ENCODE peak calls at places on chromosome 21, in ten cellular contexts. C is activated CD4-positive, alpha-beta T cell treated with anti-CD3 and anti-CD28 coated beads, Interleukin-2, amount 50 U/mL, for 24 hours; J is activated CD4-positive, CD25-positive, alpha-beta regulatory T cell; R is NCI-H1930; G is T-cell; M is heart right ventricle; T is iPS-NIHi11; X is HS-27A; V is Caco-2; F is ELF-1. W is an unnamed sample.

GRCh38 chr21:43645414-43645891 is 13.8 kb downstream of the HSF2BP start:
- DNase-seq in C (no peak), J (no peak), R (no peak), G (no peak), M (no peak), T (peak), X (no peak), V (peak), F (peak), W (peak)

GRCh38 chr21:39519835-39520234 is 68.1 kb downstream of the SH3BGR start:
- DNase-seq in C (no peak), J (no peak), R (no peak), G (no peak), M (no peak), T (no peak), X (no peak), V (no peak), F (no peak), W (no peak)

GRCh38 chr21:27079807-27080206 is 112.9 kb upstream of the ADAMTS5 start:
- DNase-seq in C (no peak), J (no peak), R (no peak), G (no peak), M (no peak), T (no peak), X (no peak), V (no peak), F (no peak), W (no peak)

GRCh38 chr21:37006521-37007291 is at the start of gene RIPPLY3:
- DNase-seq in C (no peak), J (no peak), R (peak), G (no peak), M (no peak), T (peak), X (no peak), V (no peak), F (peak), W (no peak)

GRCh38 chr21:42330380-42331336 is 15.4 kb upstream of the TFF3 start:
- DNase-seq in C (no peak), J (no peak), R (no peak), G (no peak), M (no peak), T (no peak), X (no peak), V (peak), F (no peak), W (no peak)

GRCh38 chr21:37866027-37866426 is 50.2 kb downstream of the KCNJ6 start:
- DNase-seq in C (no peak), J (no peak), R (no peak), G (no peak), M (no peak), T (no peak), X (no peak), V (no peak), F (no peak), W (no peak)

GRCh38 chr21:33980276-33980916 is 64.8 kb upstream of the ATP5PO start:
- DNase-seq in C (no peak), J (no peak), R (no peak), G (no peak), M (no peak), T (no peak), X (no peak), V (no peak), F (peak), W (no peak)

GRCh38 chr21:42594616-42595280 is 58.7 kb upstream of the PDE9A start:
- DNase-seq in C (no peak), J (no peak), R (no peak), G (no peak), M (no peak), T (no peak), X (no peak), V (peak), F (no peak), W (no peak)

GRCh38 chr21:33127154-33127893 is 57.4 kb downstream of the OLIG1 start:
- DNase-seq in C (peak), J (no peak), R (peak), G (peak), M (peak), T (peak), X (peak), V (peak), F (peak), W (no peak)

GRCh38 chr21:44946254-44947041 is 6.6 kb downstream of the SLX9 start:
- DNase-seq in C (no peak), J (no peak), R (no peak), G (no peak), M (no peak), T (no peak), X (no peak), V (peak), F (no peak), W (no peak)

GRCh38 chr21:33116669-33117267 is 46.8 kb downstream of the OLIG1 start:
- DNase-seq in C (no peak), J (no peak), R (no peak), G (no peak), M (no peak), T (no peak), X (no peak), V (no peak), F (no peak), W (no peak)

GRCh38 chr21:35565204-35565611 is 495.1 kb downstream of the SETD4 start:
- DNase-seq in C (no peak), J (no peak), R (no peak), G (no peak), M (peak), T (peak), X (peak), V (peak), F (peak), W (no peak)

GRCh38 chr21:33850985-33851384 is 64.6 kb downstream of the ATP5PO start:
- DNase-seq in C (no peak), J (no peak), R (no peak), G (no peak), M (no peak), T (no peak), X (no peak), V (no peak), F (no peak), W (no peak)

GRCh38 chr21:26096972-26097371 is 73.6 kb downstream of the APP start:
- DNase-seq in C (no peak), J (no peak), R (no peak), G (no peak), M (no peak), T (no peak), X (no peak), V (no peak), F (no peak), W (no peak)

GRCh38 chr21:26849428-26850115 is 4.4 kb upstream of the ADAMTS1 start:
- DNase-seq in C (no peak), J (no peak), R (peak), G (no peak), M (no peak), T (no peak), X (no peak), V (no peak), F (no peak), W (no peak)

GRCh38 chr21:45209046-45209445 is 78.6 kb downstream of the POFUT2 start:
- DNase-seq in C (no peak), J (no peak), R (no peak), G (no peak), M (no peak), T (no peak), X (no peak), V (no peak), F (no peak), W (no peak)

GRCh38 chr21:26351661-26352060 is 181.1 kb upstream of the APP start:
- DNase-seq in C (no peak), J (no peak), R (no peak), G (no peak), M (no peak), T (no peak), X (no peak), V (no peak), F (no peak), W (no peak)

GRCh38 chr21:30839304-30839703 is 9.7 kb upstream of the KRTAP7-1 start:
- DNase-seq in C (peak), J (no peak), R (peak), G (no peak), M (no peak), T (peak), X (no peak), V (peak), F (peak), W (peak)

GRCh38 chr21:43297411-43297981 is 128.7 kb downstream of the CRYAA start:
- DNase-seq in C (no peak), J (no peak), R (no peak), G (no peak), M (no peak), T (no peak), X (no peak), V (no peak), F (no peak), W (no peak)

GRCh38 chr21:37341254-37341960 is 25.2 kb upstream of the DYRK1A start:
- DNase-seq in C (no peak), J (no peak), R (no peak), G (no peak), M (no peak), T (peak), X (no peak), V (no peak), F (peak), W (no peak)

GRCh38 chr21:37292041-37292440 is 24.9 kb upstream of the VPS26C start:
- DNase-seq in C (no peak), J (no peak), R (no peak), G (no peak), M (no peak), T (no peak), X (no peak), V (no peak), F (no peak), W (no peak)

GRCh38 chr21:46154955-46155513 is 345 bp downstream of the FTCD start:
- DNase-seq in C (no peak), J (no peak), R (no peak), G (no peak), M (no peak), T (no peak), X (no peak), V (no peak), F (no peak), W (no peak)

GRCh38 chr21:41940431-41940830 is 13.4 kb downstream of the C2CD2 start:
- DNase-seq in C (no peak), J (no peak), R (no peak), G (no peak), M (no peak), T (no peak), X (no peak), V (no peak), F (no peak), W (no peak)

GRCh38 chr21:25583370-25584133 is 23.7 kb downstream of the MRPL39 start:
- DNase-seq in C (no peak), J (no peak), R (no peak), G (no peak), M (no peak), T (no peak), X (no peak), V (no peak), F (no peak), W (peak)

GRCh38 chr21:26079376-26079775 is 91.2 kb downstream of the APP start:
- DNase-seq in C (no peak), J (no peak), R (no peak), G (no peak), M (no peak), T (no peak), X (peak), V (no peak), F (no peak), W (no peak)

GRCh38 chr21:41725421-41726021 is 41.3 kb downstream of the RIPK4 start:
- DNase-seq in C (no peak), J (no peak), R (no peak), G (no peak), M (no peak), T (peak), X (no peak), V (no peak), F (peak), W (no peak)

GRCh38 chr21:46552274-46552673 is 52.6 kb downstream of the S100B start:
- DNase-seq in C (no peak), J (no peak), R (no peak), G (no peak), M (no peak), T (no peak), X (no peak), V (no peak), F (no peak), W (no peak)

W was measured in SHP77 treated with DMSO at 0.1 percent for 48 hours.